ENCODE peak calls at places on chromosomes 12 and 14, in six cellular contexts. P, Z, A, C, S and L are unnamed samples.
A peak's percentile ranks its signal among the peaks of the same experiment; 100 is the strongest.

GRCh38 chr14:90398315-90398811 is 1.5 kb downstream of the CALM1 start:
- DNase-seq in P (peak; percentile 44), Z (peak; percentile 35), A (peak; percentile 51), C (peak; percentile 62), S (peak; percentile 60), L (no peak)

GRCh38 chr14:46325777-46326176 is 325.8 kb downstream of the RPL10L start:
- DNase-seq in P (no peak), Z (no peak), A (no peak), C (no peak), S (no peak), L (no peak)

GRCh38 chr12:94218244-94218643 is 69.9 kb downstream of the PLXNC1 start:
- DNase-seq in P (no peak), Z (no peak), A (no peak), C (no peak), S (no peak), L (no peak)

GRCh38 chr14:28767851-28768548 is 1.4 kb downstream of the FOXG1 start:
- DNase-seq in P (no peak), Z (no peak), A (no peak), C (no peak), S (no peak), L (peak; percentile 73)

GRCh38 chr14:102630405-102630804 is 38.0 kb downstream of the RCOR1 start:
- DNase-seq in P (no peak), Z (no peak), A (no peak), C (no peak), S (no peak), L (no peak)

GRCh38 chr12:79997115-79997805 is 62.4 kb upstream of the PPP1R12A start:
- DNase-seq in P (no peak), Z (no peak), A (no peak), C (no peak), S (no peak), L (no peak)

GRCh38 chr12:132030367-132031038 is 80.8 kb downstream of the EP400 start:
- DNase-seq in P (no peak), Z (no peak), A (no peak), C (no peak), S (peak; percentile 74), L (peak; percentile 14)

GRCh38 chr12:129332286-129332685 is 479.0 kb downstream of the GLT1D1 start:
- DNase-seq in P (no peak), Z (no peak), A (no peak), C (no peak), S (no peak), L (no peak)

GRCh38 chr12:15131462-15131861 is 89.8 kb downstream of the RERG start:
- DNase-seq in P (no peak), Z (no peak), A (peak; percentile 59), C (no peak), S (no peak), L (peak; percentile 29)

GRCh38 chr14:95184413-95184790 is 27.1 kb upstream of the DICER1 start:
- DNase-seq in P (no peak), Z (no peak), A (no peak), C (no peak), S (peak; percentile 63), L (no peak)

GRCh38 chr12:105773501-105773900 is 365.3 kb downstream of the NUAK1 start:
- DNase-seq in P (no peak), Z (no peak), A (no peak), C (no peak), S (no peak), L (no peak)

GRCh38 chr12:116517431-116518045 is 41.6 kb upstream of the MAP1LC3B2 start:
- DNase-seq in P (no peak), Z (no peak), A (no peak), C (no peak), S (no peak), L (no peak)

GRCh38 chr12:56658921-56659320 is 13.1 kb upstream of the ATP5F1B start:
- DNase-seq in P (no peak), Z (no peak), A (no peak), C (no peak), S (no peak), L (no peak)

GRCh38 chr14:104688755-104689619 is at the start of gene INF2:
- DNase-seq in P (peak; percentile 72), Z (peak; percentile 38), A (peak; percentile 58), C (peak; percentile 37), S (peak; percentile 77), L (peak; percentile 58)

GRCh38 chr12:52870361-52871290 is 21.8 kb upstream of the KRT78 start:
- DNase-seq in P (peak; percentile 81), Z (peak; percentile 54), A (no peak), C (peak; percentile 71), S (peak; percentile 72), L (peak; percentile 30)

GRCh38 chr12:132954471-132955048 is 1.5 kb downstream of the ZNF605 start:
- DNase-seq in P (no peak), Z (no peak), A (peak; percentile 61), C (no peak), S (no peak), L (no peak)

GRCh38 chr12:65867428-65867827 is 43.1 kb downstream of the HMGA2 start:
- DNase-seq in P (no peak), Z (no peak), A (peak; percentile 90), C (no peak), S (no peak), L (peak; percentile 72)

GRCh38 chr12:105466901-105467598 is 136.6 kb downstream of the C12orf75 start:
- DNase-seq in P (no peak), Z (no peak), A (no peak), C (no peak), S (no peak), L (no peak)

GRCh38 chr14:24372701-24373416 is 4.9 kb downstream of the NFATC4 start:
- DNase-seq in P (peak; percentile 7), Z (no peak), A (no peak), C (no peak), S (peak; percentile 68), L (no peak)